ENCODE peak calls at places on chromosomes 13 and 19, in ten cellular contexts. One of them, this sample, is unnamed.

GRCh38 chr13:22927008-22927393 is 253.8 kb upstream of the SGCG start:
- DNase-seq in sigmoid colon: no peak
- DNase-seq in breast epithelium: no peak
- DNase-seq in Peyer's patch: no peak
- DNase-seq in NB4: no peak
- DNase-seq in uterus: no peak
- DNase-seq in IMR-90: no peak
- DNase-seq in body of pancreas: no peak
- DNase-seq in stomach: no peak
- DNase-seq in adrenal gland: no peak
- DNase-seq in this sample: no peak

GRCh38 chr13:37065893-37066526 is 6.5 kb upstream of the SUPT20H start:
- DNase-seq in body of pancreas: no peak
- DNase-seq in uterus: no peak
- DNase-seq in stomach: no peak
- DNase-seq in sigmoid colon: no peak
- DNase-seq in breast epithelium: no peak
- DNase-seq in NB4: no peak
- DNase-seq in adrenal gland: no peak
- DNase-seq in Peyer's patch: no peak
- DNase-seq in IMR-90: no peak
- DNase-seq in this sample: no peak

GRCh38 chr13:66689628-66690027 is 540.5 kb downstream of the PCDH9 start:
- DNase-seq in Peyer's patch: no peak
- DNase-seq in adrenal gland: no peak
- DNase-seq in breast epithelium: no peak
- DNase-seq in NB4: no peak
- DNase-seq in IMR-90: peak
- DNase-seq in uterus: no peak
- DNase-seq in stomach: no peak
- DNase-seq in body of pancreas: no peak
- DNase-seq in sigmoid colon: no peak
- DNase-seq in this sample: no peak

GRCh38 chr19:58021541-58022282 is 12.1 kb upstream of the ZSCAN1 start:
- DNase-seq in IMR-90: peak
- DNase-seq in breast epithelium: peak
- DNase-seq in NB4: peak
- DNase-seq in sigmoid colon: peak
- DNase-seq in adrenal gland: peak
- DNase-seq in uterus: peak
- DNase-seq in Peyer's patch: peak
- DNase-seq in stomach: no peak
- DNase-seq in body of pancreas: peak
- DNase-seq in this sample: peak

GRCh38 chr13:37747071-37747612 is 122.4 kb downstream of the TRPC4 start:
- DNase-seq in breast epithelium: no peak
- DNase-seq in Peyer's patch: no peak
- DNase-seq in body of pancreas: no peak
- DNase-seq in uterus: no peak
- DNase-seq in NB4: no peak
- DNase-seq in adrenal gland: no peak
- DNase-seq in sigmoid colon: no peak
- DNase-seq in IMR-90: peak
- DNase-seq in stomach: no peak
- DNase-seq in this sample: no peak

GRCh38 chr19:12967907-12968306 is 1.5 kb upstream of the DAND5 start:
- DNase-seq in uterus: no peak
- DNase-seq in breast epithelium: no peak
- DNase-seq in IMR-90: peak
- DNase-seq in Peyer's patch: no peak
- DNase-seq in NB4: no peak
- DNase-seq in adrenal gland: no peak
- DNase-seq in stomach: no peak
- DNase-seq in sigmoid colon: no peak
- DNase-seq in body of pancreas: no peak
- DNase-seq in this sample: no peak

GRCh38 chr19:32397736-32398135 is 7.8 kb upstream of the DPY19L3 start:
- DNase-seq in sigmoid colon: no peak
- DNase-seq in breast epithelium: no peak
- DNase-seq in NB4: no peak
- DNase-seq in stomach: no peak
- DNase-seq in uterus: no peak
- DNase-seq in body of pancreas: no peak
- DNase-seq in Peyer's patch: no peak
- DNase-seq in IMR-90: peak
- DNase-seq in adrenal gland: no peak
- DNase-seq in this sample: no peak

GRCh38 chr13:22561581-22561980 is 619.2 kb upstream of the SGCG start:
- DNase-seq in stomach: no peak
- DNase-seq in IMR-90: no peak
- DNase-seq in uterus: no peak
- DNase-seq in sigmoid colon: no peak
- DNase-seq in adrenal gland: no peak
- DNase-seq in breast epithelium: no peak
- DNase-seq in body of pancreas: no peak
- DNase-seq in NB4: no peak
- DNase-seq in Peyer's patch: no peak
- DNase-seq in this sample: no peak

GRCh38 chr13:89554801-89555200 is 1792.7 kb upstream of the MIR17HG start:
- DNase-seq in sigmoid colon: no peak
- DNase-seq in NB4: no peak
- DNase-seq in Peyer's patch: no peak
- DNase-seq in stomach: no peak
- DNase-seq in body of pancreas: no peak
- DNase-seq in adrenal gland: no peak
- DNase-seq in IMR-90: no peak
- DNase-seq in breast epithelium: no peak
- DNase-seq in uterus: no peak
- DNase-seq in this sample: no peak

GRCh38 chr13:36736119-36736726 is 62.4 kb downstream of the SERTM1 start:
- DNase-seq in stomach: peak
- DNase-seq in Peyer's patch: peak
- DNase-seq in uterus: peak
- DNase-seq in NB4: peak
- DNase-seq in IMR-90: peak
- DNase-seq in body of pancreas: peak
- DNase-seq in breast epithelium: no peak
- DNase-seq in sigmoid colon: peak
- DNase-seq in adrenal gland: peak
- DNase-seq in this sample: peak

GRCh38 chr19:3012522-3013260 is 16.4 kb downstream of the TLE2 start:
- DNase-seq in uterus: no peak
- DNase-seq in stomach: no peak
- DNase-seq in adrenal gland: no peak
- DNase-seq in body of pancreas: no peak
- DNase-seq in breast epithelium: no peak
- DNase-seq in IMR-90: no peak
- DNase-seq in NB4: no peak
- DNase-seq in sigmoid colon: no peak
- DNase-seq in Peyer's patch: no peak
- DNase-seq in this sample: no peak

GRCh38 chr13:107347641-107348369 is 779.9 kb upstream of the ARGLU1 start:
- DNase-seq in breast epithelium: no peak
- DNase-seq in adrenal gland: no peak
- DNase-seq in IMR-90: no peak
- DNase-seq in sigmoid colon: no peak
- DNase-seq in body of pancreas: no peak
- DNase-seq in NB4: no peak
- DNase-seq in uterus: no peak
- DNase-seq in Peyer's patch: no peak
- DNase-seq in stomach: no peak
- DNase-seq in this sample: no peak

GRCh38 chr13:113796948-113797676 is 38.1 kb downstream of the TMEM255B start:
- DNase-seq in sigmoid colon: no peak
- DNase-seq in breast epithelium: no peak
- DNase-seq in stomach: no peak
- DNase-seq in Peyer's patch: no peak
- DNase-seq in NB4: no peak
- DNase-seq in IMR-90: no peak
- DNase-seq in adrenal gland: no peak
- DNase-seq in body of pancreas: no peak
- DNase-seq in uterus: no peak
- DNase-seq in this sample: no peak

GRCh38 chr19:43464089-43464775 is 1.2 kb downstream of the LYPD3 start:
- DNase-seq in NB4: no peak
- DNase-seq in uterus: peak
- DNase-seq in sigmoid colon: no peak
- DNase-seq in breast epithelium: peak
- DNase-seq in adrenal gland: no peak
- DNase-seq in Peyer's patch: peak
- DNase-seq in body of pancreas: peak
- DNase-seq in stomach: peak
- DNase-seq in IMR-90: no peak
- DNase-seq in this sample: peak

GRCh38 chr13:49370390-49370789 is 73.5 kb downstream of the CAB39L start:
- DNase-seq in breast epithelium: no peak
- DNase-seq in IMR-90: no peak
- DNase-seq in stomach: no peak
- DNase-seq in uterus: no peak
- DNase-seq in Peyer's patch: no peak
- DNase-seq in adrenal gland: no peak
- DNase-seq in NB4: no peak
- DNase-seq in body of pancreas: no peak
- DNase-seq in sigmoid colon: no peak
- DNase-seq in this sample: no peak

GRCh38 chr13:80074143-80074752 is 266.7 kb downstream of the SPRY2 start:
- DNase-seq in stomach: no peak
- DNase-seq in IMR-90: no peak
- DNase-seq in body of pancreas: no peak
- DNase-seq in adrenal gland: no peak
- DNase-seq in Peyer's patch: no peak
- DNase-seq in uterus: no peak
- DNase-seq in breast epithelium: no peak
- DNase-seq in NB4: no peak
- DNase-seq in sigmoid colon: no peak
- DNase-seq in this sample: no peak

GRCh38 chr13:110993788-110994187 is 78.9 kb upstream of the ANKRD10 start:
- DNase-seq in adrenal gland: no peak
- DNase-seq in breast epithelium: no peak
- DNase-seq in body of pancreas: no peak
- DNase-seq in Peyer's patch: no peak
- DNase-seq in NB4: no peak
- DNase-seq in IMR-90: no peak
- DNase-seq in uterus: no peak
- DNase-seq in sigmoid colon: no peak
- DNase-seq in stomach: no peak
- DNase-seq in this sample: no peak

GRCh38 chr19:33400856-33401682 is 27.6 kb downstream of the CEBPG start:
- DNase-seq in NB4: no peak
- DNase-seq in IMR-90: no peak
- DNase-seq in uterus: no peak
- DNase-seq in Peyer's patch: no peak
- DNase-seq in body of pancreas: peak
- DNase-seq in breast epithelium: no peak
- DNase-seq in sigmoid colon: peak
- DNase-seq in stomach: no peak
- DNase-seq in adrenal gland: no peak
- DNase-seq in this sample: no peak
- TF ChIP-seq POLR2A in NB4: no peak
- TF ChIP-seq POLR2A in IMR-90: no peak
- TF ChIP-seq POLR2A in uterus: no peak
- TF ChIP-seq POLR2A in Peyer's patch: no peak
- TF ChIP-seq POLR2A in body of pancreas: no peak
- TF ChIP-seq POLR2A in breast epithelium: no peak
- TF ChIP-seq POLR2A in sigmoid colon: no peak
- TF ChIP-seq POLR2A in stomach: no peak
- TF ChIP-seq POLR2A in adrenal gland: no peak
- TF ChIP-seq POLR2A in this sample: no peak

GRCh38 chr19:16969127-16969526 is 57.5 kb downstream of the CPAMD8 start:
- DNase-seq in adrenal gland: no peak
- DNase-seq in body of pancreas: no peak
- DNase-seq in breast epithelium: peak
- DNase-seq in Peyer's patch: no peak
- DNase-seq in uterus: no peak
- DNase-seq in stomach: no peak
- DNase-seq in IMR-90: no peak
- DNase-seq in NB4: peak
- DNase-seq in sigmoid colon: no peak
- DNase-seq in this sample: no peak
- TF ChIP-seq CTCF in adrenal gland: no peak
- TF ChIP-seq CTCF in body of pancreas: no peak
- TF ChIP-seq CTCF in breast epithelium: no peak
- TF ChIP-seq CTCF in Peyer's patch: no peak
- TF ChIP-seq CTCF in uterus: no peak
- TF ChIP-seq CTCF in stomach: no peak
- TF ChIP-seq CTCF in IMR-90: no peak
- TF ChIP-seq CTCF in NB4: peak
- TF ChIP-seq CTCF in sigmoid colon: no peak
- TF ChIP-seq CTCF in this sample: no peak

DNA sequence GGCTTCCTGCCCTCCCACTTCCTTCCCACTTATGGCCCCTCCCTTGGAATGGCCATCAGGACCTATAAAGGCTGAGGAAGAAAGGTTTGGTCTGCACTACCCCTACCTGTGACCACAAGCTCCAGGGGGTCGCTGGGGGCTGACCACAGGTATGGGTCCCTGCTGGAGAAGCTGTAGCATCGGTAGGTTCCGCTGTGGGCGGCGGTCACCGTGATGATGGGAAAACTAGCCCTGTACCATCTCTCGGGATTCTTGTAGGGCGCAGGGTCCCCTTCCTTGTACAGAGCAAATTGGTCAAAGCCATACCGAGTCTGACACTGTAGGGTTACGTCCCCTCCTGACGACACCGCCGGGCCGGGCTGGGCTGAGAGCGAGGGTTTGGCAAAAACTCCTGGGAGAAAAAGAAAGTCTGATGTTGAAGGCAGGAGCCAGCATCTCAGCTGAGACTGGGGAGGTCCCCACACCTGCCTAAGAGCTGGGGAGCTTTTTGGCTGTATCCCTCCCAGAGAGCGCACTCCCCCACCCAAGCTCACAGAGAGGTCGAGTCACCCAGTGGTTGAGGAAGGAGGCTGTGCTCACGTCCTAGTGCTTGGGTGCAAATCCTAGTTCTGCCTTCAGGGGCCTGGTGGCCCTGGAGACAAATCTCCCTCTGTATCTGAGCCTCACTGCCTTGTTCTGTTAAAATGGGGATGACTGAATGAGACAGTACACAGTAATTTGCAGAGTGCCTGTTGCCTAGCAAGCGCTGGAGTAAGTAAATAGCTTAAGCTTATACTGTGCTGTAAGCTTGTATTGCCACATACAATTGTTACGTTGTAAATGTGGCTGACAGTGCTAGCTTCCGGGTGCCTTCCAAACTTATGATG is 10.4 kb downstream of the GP6 start:
- DNase-seq in body of pancreas: no peak
- DNase-seq in sigmoid colon: no peak
- DNase-seq in adrenal gland: no peak
- DNase-seq in breast epithelium: no peak
- DNase-seq in uterus: no peak
- DNase-seq in NB4: peak
- DNase-seq in Peyer's patch: no peak
- DNase-seq in stomach: no peak
- DNase-seq in IMR-90: no peak
- DNase-seq in this sample: no peak
- TF ChIP-seq POLR2A in body of pancreas: no peak
- TF ChIP-seq POLR2A in sigmoid colon: no peak
- TF ChIP-seq POLR2A in adrenal gland: no peak
- TF ChIP-seq POLR2A in breast epithelium: no peak
- TF ChIP-seq POLR2A in uterus: no peak
- TF ChIP-seq POLR2A in NB4: no peak
- TF ChIP-seq POLR2A in Peyer's patch: no peak
- TF ChIP-seq POLR2A in stomach: no peak
- TF ChIP-seq POLR2A in IMR-90: no peak
- TF ChIP-seq POLR2A in this sample: no peak

GRCh38 chr13:96963786-96964475 is 30.3 kb downstream of the OXGR1 start:
- DNase-seq in IMR-90: no peak
- DNase-seq in NB4: no peak
- DNase-seq in uterus: no peak
- DNase-seq in sigmoid colon: no peak
- DNase-seq in stomach: no peak
- DNase-seq in breast epithelium: no peak
- DNase-seq in adrenal gland: no peak
- DNase-seq in body of pancreas: no peak
- DNase-seq in Peyer's patch: no peak
- DNase-seq in this sample: no peak
- TF ChIP-seq CTCF in IMR-90: no peak
- TF ChIP-seq CTCF in NB4: no peak
- TF ChIP-seq CTCF in uterus: no peak
- TF ChIP-seq CTCF in sigmoid colon: no peak
- TF ChIP-seq CTCF in stomach: no peak
- TF ChIP-seq CTCF in breast epithelium: no peak
- TF ChIP-seq CTCF in adrenal gland: no peak
- TF ChIP-seq CTCF in body of pancreas: no peak
- TF ChIP-seq CTCF in Peyer's patch: no peak
- TF ChIP-seq CTCF in this sample: no peak

This sample was measured in tibial nerve.